ENCODE peak calls at places on chromosomes 13 and 19, in seven cellular contexts. V is retina; A is fibroblast of mammary gland; I is IMR-90; H is stromal cell of bone marrow; O is CD8-positive, alpha-beta memory T cell; W is nephron progenitor cell. B is an unnamed sample.

GRCh38 chr19:47545061-47545948 is 27.6 kb downstream of the ZNF541 start:
- DNase-seq in V (peak; percentile 63), A (no peak), I (no peak), H (no peak), O (no peak), W (no peak), B (no peak)

GRCh38 chr19:46998445-46999142 is 21.0 kb upstream of the NPAS1 start:
- DNase-seq in V (no peak), A (peak; percentile 53), I (no peak), H (no peak), O (no peak), W (no peak), B (no peak)

GRCh38 chr19:58554494-58555368 is at the start of gene CHMP2A:
- DNase-seq in V (peak; percentile 95), A (peak; percentile 94), I (peak; percentile 95), H (peak; percentile 93), O (peak; percentile 96), W (peak; percentile 99), B (peak; percentile 96)

GRCh38 chr19:33460221-33460908 is 61.2 kb downstream of the PEPD start:
- DNase-seq in V (no peak), A (no peak), I (no peak), H (no peak), O (no peak), W (no peak), B (no peak)

GRCh38 chr13:99610702-99611289 is 109.5 kb downstream of the TM9SF2 start:
- DNase-seq in V (no peak), A (no peak), I (no peak), H (no peak), O (no peak), W (no peak), B (no peak)

GRCh38 chr19:1401138-1401888 is at the start of gene GAMT:
- DNase-seq in V (peak; percentile 64), A (no peak), I (no peak), H (no peak), O (peak; percentile 40), W (peak; percentile 73), B (peak; percentile 54)

GRCh38 chr19:48250290-48251025 is 5.3 kb downstream of the CARD8 start:
- DNase-seq in V (no peak), A (no peak), I (no peak), H (no peak), O (no peak), W (no peak), B (no peak)

GRCh38 chr19:47637550-47637949 is 28.6 kb downstream of the BICRA start:
- DNase-seq in V (no peak), A (peak; percentile 45), I (no peak), H (peak; percentile 36), O (no peak), W (no peak), B (no peak)

GRCh38 chr13:51916962-51917361 is 55.2 kb downstream of the CCDC70 start:
- DNase-seq in V (no peak), A (no peak), I (no peak), H (no peak), O (no peak), W (no peak), B (no peak)

GRCh38 chr19:22422220-22422619 is at the start of gene ZNF98:
- DNase-seq in V (peak; percentile 72), A (no peak), I (no peak), H (no peak), O (no peak), W (no peak), B (no peak)

GRCh38 chr13:99275093-99275469 is 16.9 kb upstream of the GPR18 start:
- DNase-seq in V (no peak), A (peak; percentile 84), I (peak; percentile 84), H (peak; percentile 46), O (peak; percentile 58), W (no peak), B (peak; percentile 29)

GRCh38 chr19:1250374-1251232 is 2.2 kb downstream of the MIDN start:
- DNase-seq in V (peak; percentile 76), A (no peak), I (peak; percentile 60), H (no peak), O (peak; percentile 77), W (peak; percentile 82), B (peak; percentile 81)

GRCh38 chr13:43085545-43085944 is 62.2 kb downstream of the DNAJC15 start:
- DNase-seq in V (no peak), A (peak; percentile 65), I (peak; percentile 61), H (peak; percentile 28), O (no peak), W (no peak), B (no peak)

GRCh38 chr13:24087611-24088235 is 72.8 kb upstream of the SPATA13 start:
- DNase-seq in V (no peak), A (no peak), I (no peak), H (no peak), O (no peak), W (no peak), B (no peak)

GRCh38 chr19:1720237-1720636 is 33.1 kb upstream of the ONECUT3 start:
- DNase-seq in V (no peak), A (no peak), I (no peak), H (no peak), O (no peak), W (no peak), B (no peak)

GRCh38 chr19:29098863-29099481 is 114.0 kb downstream of the UQCRFS1 start:
- DNase-seq in V (no peak), A (peak; percentile 94), I (peak; percentile 77), H (peak; percentile 95), O (no peak), W (no peak), B (no peak)

GRCh38 chr19:5145521-5146511 is 176.9 kb downstream of the KDM4B start:
- DNase-seq in V (no peak), A (no peak), I (no peak), H (no peak), O (no peak), W (no peak), B (peak; percentile 59)

GRCh38 chr19:9306443-9306842 is 3.2 kb downstream of the ZNF699 start:
- DNase-seq in V (no peak), A (peak; percentile 84), I (peak; percentile 76), H (peak; percentile 47), O (no peak), W (no peak), B (no peak)

GRCh38 chr19:35908010-35908441 is at the start of gene TYROBP:
- DNase-seq in V (no peak), A (no peak), I (no peak), H (no peak), O (no peak), W (no peak), B (no peak)

GRCh38 chr13:28136916-28137315 is 1.4 kb upstream of the PAN3 start:
- DNase-seq in V (no peak), A (peak; percentile 28), I (no peak), H (no peak), O (no peak), W (no peak), B (no peak)

GRCh38 chr13:80877944-80878241 is 537.0 kb upstream of the SPRY2 start:
- DNase-seq in V (no peak), A (no peak), I (no peak), H (no peak), O (no peak), W (no peak), B (no peak)

GRCh38 chr19:10142701-10143375 is 23.1 kb upstream of the EIF3G start:
- DNase-seq in V (no peak), A (no peak), I (no peak), H (no peak), O (peak; percentile 72), W (no peak), B (peak; percentile 60)